ENCODE peak calls at places on chromosomes 3 and 15, in five cellular contexts. I is SK-N-SH, T is PC-3, F is neuronal stem cell, A is HCT116. P is an unnamed sample.

GRCh38 chr3:123258359-123258758 is 56.6 kb downstream of the SEC22A start:
- DNase-seq in A (no peak), T (no peak), F (no peak), I (no peak), P (no peak)

GRCh38 chr3:194119831-194120230 is 16.1 kb upstream of the HES1 start:
- DNase-seq in A (no peak), I (no peak), T (no peak), F (no peak), P (no peak)

GRCh38 chr3:96970211-96970610 is 155.8 kb downstream of the EPHA6 start:
- DNase-seq in A (no peak), T (peak), F (no peak), I (no peak), P (no peak)

GRCh38 chr3:15681668-15682067 is 80.1 kb downstream of the BTD start:
- DNase-seq in I (no peak), T (no peak), A (no peak), F (no peak), P (no peak)

GRCh38 chr3:101574388-101575156 is 592 bp downstream of the PCNP start:
- DNase-seq in A (no peak), T (peak), I (no peak), F (peak), P (peak)

GRCh38 chr15:84981054-84981710 is 474 bp upstream of the PDE8A start:
- DNase-seq in T (peak), F (peak), I (peak), A (peak), P (peak)

GRCh38 chr3:58880182-58880581 is 169.6 kb downstream of the CFAP20DC start:
- DNase-seq in A (no peak), F (no peak), T (peak), I (no peak), P (no peak)

GRCh38 chr3:27616031-27616430 is 106.1 kb downstream of the EOMES start:
- DNase-seq in I (peak), A (no peak), F (no peak), T (no peak), P (no peak)

GRCh38 chr3:50450135-50450911 is 53.1 kb downstream of the CACNA2D2 start:
- DNase-seq in F (no peak), A (no peak), T (no peak), I (no peak), P (peak)

GRCh38 chr3:175941352-175941751 is 1082.2 kb downstream of the NAALADL2 start:
- DNase-seq in A (no peak), F (no peak), T (peak), I (no peak), P (peak)

GRCh38 chr3:10522646-10523303 is 17.4 kb upstream of the ATP2B2 start:
- DNase-seq in I (no peak), A (no peak), T (no peak), F (no peak), P (no peak)

GRCh38 chr3:106013971-106014370 is 145.2 kb upstream of the CBLB start:
- DNase-seq in T (peak), A (no peak), I (no peak), F (no peak), P (no peak)

GRCh38 chr3:160279657-160280056 is 54.4 kb downstream of the C3orf80 start:
- DNase-seq in A (no peak), I (no peak), F (no peak), T (no peak), P (no peak)

GRCh38 chr3:32595318-32595717 is 24.7 kb upstream of the DYNC1LI1 start:
- DNase-seq in T (no peak), F (no peak), I (no peak), A (no peak), P (no peak)

GRCh38 chr3:11718582-11719405 is 75.1 kb upstream of the VGLL4 start:
- DNase-seq in A (peak), I (peak), T (peak), F (peak), P (peak)

GRCh38 chr15:89472785-89473256 is 23.6 kb downstream of the RHCG start:
- DNase-seq in I (peak), T (peak), F (peak), A (peak), P (peak)

GRCh38 chr3:119428538-119428937 is 34.9 kb downstream of the TMEM39A start:
- DNase-seq in I (no peak), A (no peak), F (no peak), T (no peak), P (no peak)

GRCh38 chr3:53243165-53243564 is 12.7 kb downstream of the TKT start:
- DNase-seq in I (peak), T (no peak), F (no peak), A (no peak), P (no peak)

GRCh38 chr15:78087944-78088772 is 4.2 kb upstream of the SH2D7 start:
- DNase-seq in F (no peak), T (no peak), A (no peak), I (no peak), P (no peak)

GRCh38 chr3:9934235-9934621 is 594 bp downstream of the CRELD1 start:
- DNase-seq in F (no peak), T (no peak), I (peak), A (no peak), P (peak)

GRCh38 chr15:101193063-101193712 is 58.7 kb downstream of the CHSY1 start:
- DNase-seq in A (no peak), T (no peak), I (no peak), F (no peak), P (no peak)

GRCh38 chr3:132343018-132343612 is 25.9 kb downstream of the ACP3 start:
- DNase-seq in F (peak), T (peak), I (peak), A (peak), P (peak)

GRCh38 chr3:194588741-194589140 is 44.5 kb downstream of the TMEM44 start:
- DNase-seq in F (no peak), I (no peak), T (no peak), A (no peak), P (no peak)

GRCh38 chr15:100616700-100617099 is 14.3 kb downstream of the ASB7 start:
- DNase-seq in T (no peak), I (no peak), F (no peak), A (no peak), P (no peak)

GRCh38 chr15:29458361-29458760 is 188.7 kb upstream of the NSMCE3 start:
- DNase-seq in T (no peak), F (no peak), A (no peak), I (no peak), P (no peak)

GRCh38 chr15:51970981-51971352 is 611 bp downstream of the LEO1 start:
- DNase-seq in T (no peak), I (peak), F (no peak), A (no peak), P (peak)

GRCh38 chr3:185549111-185549510 is 3.3 kb downstream of the LIPH start:
- DNase-seq in A (peak), I (no peak), F (no peak), T (peak), P (peak)

GRCh38 chr3:71393745-71394144 is 189.8 kb downstream of the FOXP1 start:
- DNase-seq in T (no peak), F (no peak), I (no peak), A (no peak), P (no peak)

DNA sequence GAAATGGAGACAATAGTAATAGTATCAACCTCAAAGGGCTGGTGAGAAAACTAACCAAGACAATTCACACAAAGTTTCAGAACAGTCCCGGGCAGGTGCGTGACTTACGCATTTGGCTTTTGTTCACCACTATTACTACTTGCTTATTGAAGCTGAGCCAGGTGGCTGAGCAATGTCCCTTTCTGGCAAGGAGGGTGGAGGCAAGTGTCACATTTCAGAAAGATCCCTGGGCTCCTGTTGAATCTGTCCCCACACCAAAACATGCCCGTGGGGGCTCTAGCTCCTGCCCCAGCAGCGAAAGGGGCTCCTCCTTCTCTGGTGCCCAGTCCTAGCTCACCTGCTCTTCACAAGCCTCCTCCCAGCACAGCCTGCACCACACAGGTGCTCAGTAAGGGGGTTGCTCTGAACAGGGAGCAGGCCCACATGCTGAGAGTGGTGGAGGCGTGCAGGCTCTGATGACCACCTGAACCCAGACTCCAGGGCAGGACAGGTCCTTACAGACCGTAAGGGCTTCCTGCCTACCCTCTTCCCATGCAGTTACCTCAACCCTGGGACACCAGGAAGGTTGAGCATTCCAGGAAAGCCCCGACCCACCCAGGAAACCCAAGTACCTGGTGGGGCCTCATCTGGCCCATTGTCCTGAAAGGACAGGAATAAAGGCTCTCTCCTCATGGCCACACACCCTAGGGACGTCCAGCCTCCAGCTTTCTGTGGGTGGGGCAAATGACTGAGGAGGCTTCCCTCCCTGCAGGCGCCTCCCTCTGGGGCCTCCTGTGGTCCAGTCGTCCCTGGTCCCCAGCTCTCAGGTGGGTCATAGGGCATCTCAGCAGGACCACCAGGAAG is 32.6 kb downstream of the SEMA7A start:
- DNase-seq in F (no peak), I (no peak), A (no peak), T (peak), P (no peak)
- H3K9ac ChIP-seq in F (no peak), I (no peak), A (peak), T (peak), P (no peak)

DNA sequence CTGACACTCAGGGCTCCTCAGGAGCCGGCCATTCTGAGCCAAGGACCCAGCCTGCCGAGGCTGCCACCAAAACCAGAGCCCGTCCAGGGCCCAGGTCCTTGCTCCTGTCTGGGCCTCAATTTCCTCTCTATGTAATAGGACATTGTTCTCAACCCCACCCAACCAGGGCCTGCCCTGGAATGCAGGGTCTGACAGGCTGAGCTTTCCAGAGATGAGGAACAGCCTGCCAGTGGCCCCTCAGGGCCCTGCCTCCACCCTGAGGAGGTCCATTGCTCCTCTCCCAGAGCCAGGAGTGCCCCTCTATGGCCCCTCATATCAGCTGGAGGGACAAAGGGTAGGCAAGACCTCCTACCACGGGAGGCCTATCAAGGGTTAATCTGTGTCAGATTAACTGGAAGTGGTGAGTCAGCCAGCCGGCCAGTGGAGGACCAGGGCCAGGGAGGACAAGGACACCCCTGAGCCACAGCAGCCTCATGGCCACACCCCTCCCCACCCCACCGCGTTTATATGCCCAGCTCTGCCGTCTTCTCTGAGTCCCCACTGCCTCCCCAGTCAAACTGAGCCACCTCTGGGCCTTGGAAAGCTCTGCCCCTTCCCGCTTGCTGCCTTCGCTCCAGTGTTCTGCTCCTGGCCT is 6.3 kb downstream of the CCDC33 start:
- DNase-seq in F (no peak), A (peak), I (peak), T (peak), P (no peak)
- H3K9ac ChIP-seq in F (peak), A (no peak), I (peak), T (no peak), P (no peak)

DNA sequence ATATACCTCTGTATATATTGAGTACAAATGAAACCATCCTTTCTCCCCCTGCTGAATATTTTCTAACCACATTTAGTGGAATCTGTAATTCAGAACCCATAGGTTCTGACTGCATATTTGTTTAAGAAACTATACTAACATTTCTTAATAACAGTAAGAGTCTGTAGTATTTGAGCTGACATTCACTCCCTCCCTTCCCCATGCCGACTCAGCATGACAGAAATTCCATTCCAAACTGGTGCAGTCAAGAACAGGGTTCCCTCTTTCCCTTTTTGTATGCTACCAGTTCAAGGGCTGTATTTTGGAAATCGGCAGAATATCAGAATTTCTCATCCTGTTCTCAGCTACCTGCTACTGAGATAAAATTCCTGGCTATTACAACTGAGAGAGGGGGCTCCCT is 796.6 kb upstream of the DPPA4 start:
- DNase-seq in I (no peak), T (no peak), F (no peak), A (no peak), P (no peak)
- H3K9ac ChIP-seq in I (no peak), T (no peak), F (no peak), A (no peak), P (no peak)

GRCh38 chr15:67543348-67543718 is 830 bp downstream of the MAP2K5 start:
- DNase-seq in I (peak), F (no peak), A (no peak), T (peak), P (peak)
- H3K9ac ChIP-seq in I (peak), F (peak), A (peak), T (peak), P (peak)

GRCh38 chr15:83164409-83165404 is 42.9 kb downstream of the HDGFL3 start:
- DNase-seq in F (no peak), I (no peak), A (no peak), T (peak), P (no peak)
- H3K9ac ChIP-seq in F (no peak), I (no peak), A (no peak), T (no peak), P (no peak)

DNA sequence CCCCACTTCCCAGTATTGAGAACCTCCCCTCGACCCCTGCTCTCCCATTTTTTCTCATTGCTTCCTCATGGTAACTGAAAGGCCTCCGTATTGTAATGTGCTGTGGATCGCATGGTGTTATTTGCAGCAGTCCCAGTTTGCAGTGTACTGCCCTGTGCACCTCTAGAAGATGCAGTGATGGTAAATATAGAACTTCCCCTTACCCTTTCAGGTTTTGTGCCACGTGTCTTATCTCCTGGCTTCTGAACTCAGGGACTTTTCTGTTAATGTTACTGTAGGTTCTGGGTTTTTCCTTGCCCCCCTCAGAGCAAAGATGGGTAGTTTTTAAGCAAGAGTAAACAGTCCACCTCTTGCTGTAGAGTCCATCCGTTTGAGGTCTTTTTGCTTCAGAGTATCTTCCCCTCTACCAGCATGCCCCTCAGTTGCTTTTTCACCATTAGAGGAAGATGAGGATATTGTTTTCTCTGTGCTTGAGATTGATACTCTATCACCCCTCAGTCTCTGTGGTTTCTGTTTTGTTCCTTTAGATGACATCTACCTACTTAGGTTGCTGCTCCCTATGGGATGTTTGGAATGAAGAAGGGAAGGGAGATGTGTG is 22.4 kb downstream of the CHD2 start:
- DNase-seq in F (no peak), A (no peak), I (no peak), T (no peak), P (no peak)
- H3K9ac ChIP-seq in F (no peak), A (peak), I (no peak), T (peak), P (no peak)

GRCh38 chr3:49119036-49119435 is 1.6 kb downstream of the USP19 start:
- DNase-seq in F (no peak), I (no peak), T (no peak), A (no peak), P (no peak)
- H3K9ac ChIP-seq in F (no peak), I (peak), T (no peak), A (peak), P (peak)

GRCh38 chr3:48694610-48695051 is 8.9 kb upstream of the NCKIPSD start:
- DNase-seq in T (peak), F (peak), I (peak), A (peak), P (peak)
- H3K9ac ChIP-seq in T (no peak), F (no peak), I (peak), A (peak), P (no peak)

GRCh38 chr3:153111056-153111455 is 51.0 kb upstream of the RAP2B start:
- DNase-seq in I (no peak), A (no peak), F (no peak), T (no peak), P (no peak)
- H3K9ac ChIP-seq in I (no peak), A (no peak), F (no peak), T (no peak), P (no peak)

P was measured in colonic mucosa.